ENCODE peak calls at places on chromosomes 13 and 19, in nine cellular contexts. K is AG20443; T is dorsolateral prefrontal cortex; G is AG08395; A is CD4-positive, alpha-beta memory T cell; C is GM12892; W is endothelial cell; L is kidney glomerular epithelial cell; M is stimulated activated CD4-positive, alpha-beta T cell treated with anti-CD3 and anti-CD28 coated beads, TNF-alpha, amount 100 ng/mL, for 24 hours. O is an unnamed sample.

GRCh38 chr19:14167013-14167593 is 30.7 kb upstream of the ASF1B start:
- DNase-seq in K (no peak), T (no peak), G (no peak), A (peak), C (no peak), W (no peak), L (no peak), M (no peak), O (no peak)

GRCh38 chr13:75076476-75076875 is 405.5 kb downstream of the TBC1D4 start:
- DNase-seq in K (no peak), T (no peak), G (no peak), A (no peak), C (no peak), W (no peak), L (no peak), M (no peak), O (no peak)

GRCh38 chr19:19447536-19448237 is 42.2 kb downstream of the GATAD2A start:
- DNase-seq in K (peak), T (no peak), G (no peak), A (peak), C (no peak), W (no peak), L (no peak), M (no peak), O (no peak)

GRCh38 chr19:17681505-17682125 is 6.5 kb downstream of the UNC13A start:
- DNase-seq in K (peak), T (no peak), G (peak), A (no peak), C (no peak), W (peak), L (no peak), M (no peak), O (no peak)

GRCh38 chr13:76965759-76966421 is 17.6 kb downstream of the ACOD1 start:
- DNase-seq in K (peak), T (no peak), G (peak), A (no peak), C (no peak), W (no peak), L (no peak), M (no peak), O (peak)

GRCh38 chr13:59950201-59950730 is 213.5 kb downstream of the DIAPH3 start:
- DNase-seq in K (no peak), T (no peak), G (peak), A (no peak), C (no peak), W (no peak), L (peak), M (no peak), O (no peak)

GRCh38 chr13:46509981-46510380 is 43.0 kb upstream of the LRCH1 start:
- DNase-seq in K (no peak), T (no peak), G (no peak), A (no peak), C (no peak), W (no peak), L (no peak), M (no peak), O (no peak)

GRCh38 chr13:78323848-78324247 is 279.5 kb downstream of the POU4F1 start:
- DNase-seq in K (no peak), T (no peak), G (no peak), A (no peak), C (no peak), W (no peak), L (no peak), M (no peak), O (no peak)

GRCh38 chr13:29654807-29655547 is 59.5 kb upstream of the SLC7A1 start:
- DNase-seq in K (peak), T (no peak), G (peak), A (no peak), C (no peak), W (no peak), L (no peak), M (no peak), O (no peak)

GRCh38 chr19:34589730-34590129 is 87.2 kb downstream of the SCGB2B2 start:
- DNase-seq in K (no peak), T (no peak), G (no peak), A (no peak), C (no peak), W (no peak), L (no peak), M (no peak), O (no peak)

GRCh38 chr13:30810261-30810701 is 74.9 kb downstream of the ALOX5AP start:
- DNase-seq in K (no peak), T (no peak), G (no peak), A (no peak), C (no peak), W (no peak), L (no peak), M (no peak), O (no peak)

GRCh38 chr19:49870309-49870901 is 3.0 kb upstream of the PNKP start:
- DNase-seq in K (no peak), T (no peak), G (no peak), A (no peak), C (no peak), W (no peak), L (no peak), M (no peak), O (peak)

GRCh38 chr19:336067-336614 is 8.5 kb downstream of the MIER2 start:
- DNase-seq in K (no peak), T (peak), G (no peak), A (no peak), C (no peak), W (no peak), L (no peak), M (no peak), O (no peak)

GRCh38 chr19:53823380-53824120 is 564 bp downstream of the NLRP12 start:
- DNase-seq in K (no peak), T (no peak), G (no peak), A (no peak), C (no peak), W (no peak), L (no peak), M (no peak), O (no peak)

GRCh38 chr19:38211206-38211605 is 12.8 kb downstream of the DPF1 start:
- DNase-seq in K (no peak), T (no peak), G (no peak), A (no peak), C (no peak), W (no peak), L (no peak), M (no peak), O (no peak)

GRCh38 chr19:5285955-5286354 is 54.7 kb downstream of the PTPRS start:
- DNase-seq in K (no peak), T (no peak), G (no peak), A (no peak), C (no peak), W (no peak), L (no peak), M (no peak), O (no peak)

GRCh38 chr19:47049307-47049700 is 880 bp upstream of the TMEM160 start:
- DNase-seq in K (peak), T (no peak), G (peak), A (no peak), C (no peak), W (no peak), L (peak), M (no peak), O (no peak)

GRCh38 chr13:113862766-113863510 is 938 bp downstream of the GAS6 start:
- DNase-seq in K (peak), T (no peak), G (peak), A (no peak), C (peak), W (peak), L (no peak), M (no peak), O (peak)

GRCh38 chr19:33124207-33125098 is 7.5 kb upstream of the WDR88 start:
- DNase-seq in K (no peak), T (no peak), G (no peak), A (no peak), C (no peak), W (no peak), L (no peak), M (no peak), O (no peak)

GRCh38 chr13:76937416-76937815 is 10.9 kb upstream of the ACOD1 start:
- DNase-seq in K (peak), T (no peak), G (peak), A (no peak), C (no peak), W (no peak), L (peak), M (no peak), O (no peak)

GRCh38 chr19:1082928-1083816 is 12.0 kb downstream of the POLR2E start:
- DNase-seq in K (no peak), T (no peak), G (no peak), A (peak), C (no peak), W (no peak), L (no peak), M (no peak), O (no peak)

GRCh38 chr19:2330632-2331284 is 2.3 kb downstream of the SPPL2B start:
- DNase-seq in K (no peak), T (no peak), G (no peak), A (no peak), C (no peak), W (no peak), L (no peak), M (no peak), O (peak)

GRCh38 chr19:56309511-56310185 is 5.0 kb downstream of the ZSCAN5A start:
- DNase-seq in K (peak), T (no peak), G (peak), A (peak), C (peak), W (peak), L (no peak), M (peak), O (peak)

GRCh38 chr13:76886292-76887061 is at the start of gene KCTD12:
- DNase-seq in K (peak), T (peak), G (peak), A (peak), C (peak), W (peak), L (peak), M (peak), O (peak)

GRCh38 chr13:67390462-67391093 is 160.4 kb upstream of the PCDH9 start:
- DNase-seq in K (no peak), T (no peak), G (no peak), A (no peak), C (no peak), W (no peak), L (no peak), M (no peak), O (no peak)

GRCh38 chr19:16340092-16340491 is 15.5 kb downstream of the KLF2 start:
- DNase-seq in K (no peak), T (no peak), G (no peak), A (no peak), C (no peak), W (no peak), L (no peak), M (no peak), O (no peak)

GRCh38 chr19:15104411-15104810 is 2.8 kb upstream of the SYDE1 start:
- DNase-seq in K (no peak), T (no peak), G (no peak), A (no peak), C (no peak), W (no peak), L (no peak), M (no peak), O (no peak)

GRCh38 chr13:112859817-112860190 is 109.2 kb upstream of the MCF2L start:
- DNase-seq in K (no peak), T (no peak), G (no peak), A (no peak), C (no peak), W (no peak), L (peak), M (no peak), O (peak)

GRCh38 chr19:4597975-4598671 is 38.6 kb upstream of the SEMA6B start:
- DNase-seq in K (peak), T (no peak), G (no peak), A (peak), C (peak), W (peak), L (no peak), M (no peak), O (no peak)

GRCh38 chr13:91112191-91112579 is 235.3 kb upstream of the MIR17HG start:
- DNase-seq in K (no peak), T (no peak), G (no peak), A (no peak), C (no peak), W (no peak), L (no peak), M (no peak), O (no peak)

GRCh38 chr13:42215578-42216421 is 56.2 kb upstream of the AKAP11 start:
- DNase-seq in K (peak), T (no peak), G (peak), A (no peak), C (no peak), W (peak), L (no peak), M (no peak), O (no peak)

GRCh38 chr19:46493236-46494114 is 2.2 kb downstream of the PNMA8B start:
- DNase-seq in K (peak), T (no peak), G (no peak), A (peak), C (no peak), W (peak), L (no peak), M (no peak), O (peak)

GRCh38 chr13:71359641-71360040 is 507.4 kb downstream of the DACH1 start:
- DNase-seq in K (no peak), T (no peak), G (no peak), A (no peak), C (no peak), W (no peak), L (no peak), M (no peak), O (no peak)

GRCh38 chr13:29935309-29935981 is 85.0 kb upstream of the UBL3 start:
- DNase-seq in K (peak), T (no peak), G (no peak), A (peak), C (peak), W (no peak), L (no peak), M (peak), O (no peak)

GRCh38 chr19:5805465-5806132 is 732 bp downstream of the NRTN start:
- DNase-seq in K (peak), T (no peak), G (peak), A (peak), C (peak), W (peak), L (no peak), M (no peak), O (no peak)

GRCh38 chr19:2291185-2291751 is 9.3 kb upstream of the PEAK3 start:
- DNase-seq in K (no peak), T (no peak), G (no peak), A (no peak), C (no peak), W (no peak), L (no peak), M (no peak), O (no peak)

GRCh38 chr19:16637535-16637934 is 9.5 kb upstream of the MED26 start:
- DNase-seq in K (no peak), T (no peak), G (no peak), A (no peak), C (no peak), W (no peak), L (no peak), M (no peak), O (no peak)

GRCh38 chr13:100526299-100527030 is 62.1 kb downstream of the GGACT start:
- DNase-seq in K (no peak), T (no peak), G (no peak), A (no peak), C (no peak), W (no peak), L (no peak), M (no peak), O (no peak)

GRCh38 chr13:81172603-81173002 is 831.7 kb upstream of the SPRY2 start:
- DNase-seq in K (no peak), T (no peak), G (no peak), A (no peak), C (no peak), W (no peak), L (no peak), M (no peak), O (no peak)

GRCh38 chr13:109093988-109094387 is 464.6 kb downstream of the MYO16 start:
- DNase-seq in K (no peak), T (no peak), G (no peak), A (no peak), C (no peak), W (peak), L (no peak), M (no peak), O (no peak)

O was measured in psoas muscle.